ENCODE peak calls at places on chromosomes 6 and 20, in four cellular contexts. I is stimulated activated naive B cell treated with anti-CD40 and anti-IgM and Interleukin-4, amounts not matched to agents 10 μg/mL and 1 μg/mL and 100 μg/mL, for 72 hours; D is endodermal cell; X is GM12892. Y is an unnamed sample.
A peak's percentile ranks its signal among the peaks of the same experiment; 100 is the strongest.

GRCh38 chr20:52746190-52746589 is 226.0 kb upstream of the TSHZ2 start:
- DNase-seq in X (no peak), I (no peak), D (peak; percentile 88), Y (no peak)

GRCh38 chr6:107075951-107076381 is 39.3 kb downstream of the BEND3 start:
- DNase-seq in D (peak; percentile 42), I (no peak), X (no peak), Y (no peak)

GRCh38 chr6:121523628-121524027 is 88.2 kb downstream of the GJA1 start:
- DNase-seq in D (no peak), I (no peak), X (no peak), Y (no peak)

GRCh38 chr6:16974387-16974673 is 127.5 kb upstream of the STMND1 start:
- DNase-seq in I (no peak), D (no peak), X (no peak), Y (no peak)

GRCh38 chr6:125863023-125863422 is 72.3 kb downstream of the NCOA7 start:
- DNase-seq in I (no peak), D (no peak), X (no peak), Y (no peak)

GRCh38 chr20:38032585-38033329 is 499 bp downstream of the TTI1 start:
- DNase-seq in X (no peak), I (no peak), D (no peak), Y (peak; percentile 54)

GRCh38 chr6:30752164-30752927 is 8.0 kb upstream of the IER3 start:
- DNase-seq in X (no peak), D (no peak), I (no peak), Y (peak; percentile 97)

GRCh38 chr6:117908246-117909107 is 1.4 kb downstream of the SLC35F1 start:
- DNase-seq in I (no peak), D (no peak), X (no peak), Y (peak; percentile 64)

GRCh38 chr6:88843040-88843439 is 120.4 kb downstream of the RNGTT start:
- DNase-seq in I (no peak), X (no peak), D (no peak), Y (no peak)

GRCh38 chr6:168935628-168936010 is 318.0 kb downstream of the THBS2 start:
- DNase-seq in D (no peak), I (no peak), X (no peak), Y (no peak)

GRCh38 chr6:25202505-25202904 is 76.7 kb upstream of the CARMIL1 start:
- DNase-seq in X (no peak), D (no peak), I (no peak), Y (no peak)

GRCh38 chr6:90294614-90294988 is 2.0 kb downstream of the BACH2 start:
- DNase-seq in I (no peak), D (peak; percentile 58), X (no peak), Y (no peak)

GRCh38 chr6:30570263-30570662 is 979 bp upstream of the ABCF1 start:
- DNase-seq in X (no peak), D (peak; percentile 62), I (no peak), Y (no peak)

GRCh38 chr6:89951574-89952360 is 57.5 kb downstream of the GJA10 start:
- DNase-seq in X (no peak), I (no peak), D (peak; percentile 75), Y (peak; percentile 60)

GRCh38 chr20:48921883-48922867 is 664 bp downstream of the ARFGEF2 start:
- DNase-seq in X (no peak), I (no peak), D (no peak), Y (peak; percentile 85)

GRCh38 chr6:134288538-134289203 is 29.2 kb downstream of the SGK1 start:
- DNase-seq in X (no peak), D (no peak), I (no peak), Y (no peak)

GRCh38 chr6:133645000-133645619 is 243.8 kb upstream of the TCF21 start:
- DNase-seq in I (no peak), D (no peak), X (no peak), Y (no peak)

GRCh38 chr6:32852018-32852843 is 1.3 kb downstream of the TAP1 start:
- DNase-seq in X (no peak), D (no peak), I (no peak), Y (no peak)

GRCh38 chr6:26286168-26286854 is 78.7 kb upstream of the BTN3A2 start:
- DNase-seq in X (no peak), I (peak; percentile 64), D (peak; percentile 80), Y (peak; percentile 58)

GRCh38 chr6:141653590-141653989 is 479.1 kb upstream of the GJE1 start:
- DNase-seq in D (no peak), X (no peak), I (no peak), Y (no peak)

GRCh38 chr20:58513580-58514285 is 1.5 kb downstream of the APCDD1L start:
- DNase-seq in D (no peak), I (no peak), X (no peak), Y (no peak)

GRCh38 chr6:113858067-113858604 is 991 bp downstream of the MARCKS start:
- DNase-seq in I (peak; percentile 41), D (peak; percentile 78), X (no peak), Y (peak; percentile 73)

GRCh38 chr20:15060265-15061060 is 723.1 kb upstream of the FLRT3 start:
- DNase-seq in D (no peak), X (no peak), I (no peak), Y (no peak)

GRCh38 chr6:157954150-157955117 is 27.2 kb upstream of the SYNJ2 start:
- DNase-seq in X (no peak), D (peak; percentile 83), I (no peak), Y (no peak)